ENCODE peak calls at places on chromosomes 16 and 17, in ten cellular contexts. One of them, this sample, is unnamed. For H3K4me1, the result is how much of the 10 kb centered on the place peaks cover.

GRCh38 chr17:77957215-77957868 is 1.2 kb upstream of the TNRC6C start:
- DNase-seq in small intestine: peak
- DNase-seq in Peyer's patch: no peak
- DNase-seq in neural progenitor cell: peak
- DNase-seq in CD8-positive, alpha-beta T cell: no peak
- DNase-seq in GM23248: peak
- DNase-seq in uterus: no peak
- DNase-seq in left ventricle myocardium inferior: no peak
- DNase-seq in A549: peak
- DNase-seq in mesendoderm: peak
- DNase-seq in this sample: no peak

GRCh38 chr16:84413605-84414004 is 45.3 kb downstream of the ATP2C2 start:
- DNase-seq in small intestine: no peak
- DNase-seq in Peyer's patch: no peak
- DNase-seq in neural progenitor cell: no peak
- DNase-seq in CD8-positive, alpha-beta T cell: no peak
- DNase-seq in GM23248: no peak
- DNase-seq in uterus: no peak
- DNase-seq in left ventricle myocardium inferior: no peak
- DNase-seq in A549: no peak
- DNase-seq in mesendoderm: no peak
- DNase-seq in this sample: no peak

GRCh38 chr17:65560628-65561371 is 648 bp downstream of the AXIN2 start:
- DNase-seq in small intestine: peak
- DNase-seq in Peyer's patch: peak
- DNase-seq in neural progenitor cell: peak
- DNase-seq in CD8-positive, alpha-beta T cell: peak
- DNase-seq in GM23248: peak
- DNase-seq in uterus: peak
- DNase-seq in left ventricle myocardium inferior: peak
- DNase-seq in A549: peak
- DNase-seq in mesendoderm: peak
- DNase-seq in this sample: peak

GRCh38 chr17:49343273-49343672 is 18.8 kb downstream of the ZNF652 start:
- DNase-seq in small intestine: no peak
- DNase-seq in Peyer's patch: no peak
- DNase-seq in neural progenitor cell: no peak
- DNase-seq in CD8-positive, alpha-beta T cell: no peak
- DNase-seq in GM23248: peak
- DNase-seq in uterus: no peak
- DNase-seq in left ventricle myocardium inferior: no peak
- DNase-seq in A549: no peak
- DNase-seq in mesendoderm: no peak
- DNase-seq in this sample: no peak

GRCh38 chr16:85254051-85254450 is 141.8 kb upstream of the CIBAR2 start:
- DNase-seq in small intestine: no peak
- DNase-seq in Peyer's patch: no peak
- DNase-seq in neural progenitor cell: no peak
- DNase-seq in CD8-positive, alpha-beta T cell: no peak
- DNase-seq in GM23248: no peak
- DNase-seq in uterus: no peak
- DNase-seq in left ventricle myocardium inferior: no peak
- DNase-seq in A549: no peak
- DNase-seq in mesendoderm: no peak
- DNase-seq in this sample: no peak

GRCh38 chr17:7220593-7221280 is 999 bp downstream of the ACADVL start:
- DNase-seq in small intestine: peak
- DNase-seq in Peyer's patch: peak
- DNase-seq in neural progenitor cell: peak
- DNase-seq in CD8-positive, alpha-beta T cell: no peak
- DNase-seq in GM23248: peak
- DNase-seq in uterus: peak
- DNase-seq in left ventricle myocardium inferior: no peak
- DNase-seq in A549: peak
- DNase-seq in mesendoderm: peak
- DNase-seq in this sample: peak

GRCh38 chr16:86343733-86344585 is 166.4 kb upstream of the FOXF1 start:
- DNase-seq in small intestine: no peak
- DNase-seq in Peyer's patch: no peak
- DNase-seq in neural progenitor cell: no peak
- DNase-seq in CD8-positive, alpha-beta T cell: no peak
- DNase-seq in GM23248: peak
- DNase-seq in uterus: no peak
- DNase-seq in left ventricle myocardium inferior: no peak
- DNase-seq in A549: no peak
- DNase-seq in mesendoderm: peak
- DNase-seq in this sample: no peak

GRCh38 chr17:14381606-14382005 is 80.7 kb downstream of the HS3ST3B1 start:
- DNase-seq in small intestine: no peak
- DNase-seq in Peyer's patch: no peak
- DNase-seq in neural progenitor cell: no peak
- DNase-seq in CD8-positive, alpha-beta T cell: no peak
- DNase-seq in GM23248: no peak
- DNase-seq in uterus: no peak
- DNase-seq in left ventricle myocardium inferior: no peak
- DNase-seq in A549: no peak
- DNase-seq in mesendoderm: no peak
- DNase-seq in this sample: no peak

GRCh38 chr17:45270828-45271418 is 9.0 kb upstream of the SPATA32 start:
- DNase-seq in small intestine: no peak
- DNase-seq in Peyer's patch: peak
- DNase-seq in neural progenitor cell: peak
- DNase-seq in CD8-positive, alpha-beta T cell: peak
- DNase-seq in GM23248: peak
- DNase-seq in uterus: no peak
- DNase-seq in left ventricle myocardium inferior: no peak
- DNase-seq in A549: no peak
- DNase-seq in mesendoderm: peak
- DNase-seq in this sample: peak

GRCh38 chr16:55508941-55509920 is at the start of gene LPCAT2:
- DNase-seq in small intestine: peak
- DNase-seq in Peyer's patch: peak
- DNase-seq in neural progenitor cell: peak
- DNase-seq in CD8-positive, alpha-beta T cell: no peak
- DNase-seq in GM23248: peak
- DNase-seq in uterus: peak
- DNase-seq in left ventricle myocardium inferior: peak
- DNase-seq in A549: peak
- DNase-seq in mesendoderm: peak
- DNase-seq in this sample: no peak

GRCh38 chr17:44820631-44821196 is 9.4 kb downstream of the GJC1 start:
- DNase-seq in small intestine: no peak
- DNase-seq in Peyer's patch: no peak
- DNase-seq in neural progenitor cell: no peak
- DNase-seq in CD8-positive, alpha-beta T cell: no peak
- DNase-seq in GM23248: peak
- DNase-seq in uterus: no peak
- DNase-seq in left ventricle myocardium inferior: no peak
- DNase-seq in A549: peak
- DNase-seq in mesendoderm: peak
- DNase-seq in this sample: no peak

GRCh38 chr16:87331241-87331801 is 14.1 kb upstream of the C16orf95 start:
- DNase-seq in small intestine: no peak
- DNase-seq in Peyer's patch: peak
- DNase-seq in neural progenitor cell: no peak
- DNase-seq in CD8-positive, alpha-beta T cell: no peak
- DNase-seq in GM23248: no peak
- DNase-seq in uterus: no peak
- DNase-seq in left ventricle myocardium inferior: no peak
- DNase-seq in A549: no peak
- DNase-seq in mesendoderm: no peak
- DNase-seq in this sample: no peak

GRCh38 chr17:75240394-75241142 is 20.8 kb downstream of the GGA3 start:
- DNase-seq in small intestine: no peak
- DNase-seq in Peyer's patch: no peak
- DNase-seq in neural progenitor cell: peak
- DNase-seq in CD8-positive, alpha-beta T cell: no peak
- DNase-seq in GM23248: peak
- DNase-seq in uterus: no peak
- DNase-seq in left ventricle myocardium inferior: no peak
- DNase-seq in A549: peak
- DNase-seq in mesendoderm: peak
- DNase-seq in this sample: peak

GRCh38 chr17:48262982-48263586 is 155.5 kb downstream of the SNX11 start:
- DNase-seq in small intestine: no peak
- DNase-seq in Peyer's patch: no peak
- DNase-seq in neural progenitor cell: no peak
- DNase-seq in CD8-positive, alpha-beta T cell: no peak
- DNase-seq in GM23248: peak
- DNase-seq in uterus: no peak
- DNase-seq in left ventricle myocardium inferior: no peak
- DNase-seq in A549: peak
- DNase-seq in mesendoderm: no peak
- DNase-seq in this sample: no peak

GRCh38 chr17:8894189-8894611 is 26.7 kb upstream of the PIK3R6 start:
- DNase-seq in small intestine: no peak
- DNase-seq in Peyer's patch: no peak
- DNase-seq in neural progenitor cell: peak
- DNase-seq in CD8-positive, alpha-beta T cell: no peak
- DNase-seq in GM23248: no peak
- DNase-seq in uterus: no peak
- DNase-seq in left ventricle myocardium inferior: no peak
- DNase-seq in A549: no peak
- DNase-seq in mesendoderm: peak
- DNase-seq in this sample: no peak
- H3K4me3 ChIP-seq in small intestine: no peak
- H3K4me3 ChIP-seq in Peyer's patch: no peak
- H3K4me3 ChIP-seq in neural progenitor cell: peak
- H3K4me3 ChIP-seq in CD8-positive, alpha-beta T cell: no peak
- H3K4me3 ChIP-seq in GM23248: no peak
- H3K4me3 ChIP-seq in uterus: no peak
- H3K4me3 ChIP-seq in left ventricle myocardium inferior: peak
- H3K4me3 ChIP-seq in A549: no peak
- H3K4me3 ChIP-seq in mesendoderm: no peak
- H3K4me3 ChIP-seq in this sample: no peak

GRCh38 chr16:73025111-73025505 is 22.8 kb downstream of the ZFHX3 start:
- DNase-seq in small intestine: no peak
- DNase-seq in Peyer's patch: no peak
- DNase-seq in neural progenitor cell: no peak
- DNase-seq in CD8-positive, alpha-beta T cell: no peak
- DNase-seq in GM23248: peak
- DNase-seq in uterus: no peak
- DNase-seq in left ventricle myocardium inferior: peak
- DNase-seq in A549: no peak
- DNase-seq in mesendoderm: no peak
- DNase-seq in this sample: no peak
- H3K4me1 ChIP-seq in small intestine: under half
- H3K4me1 ChIP-seq in Peyer's patch: under half
- H3K4me1 ChIP-seq in neural progenitor cell: under half
- H3K4me1 ChIP-seq in CD8-positive, alpha-beta T cell: under half
- H3K4me1 ChIP-seq in GM23248: under half
- H3K4me1 ChIP-seq in uterus: under half
- H3K4me1 ChIP-seq in left ventricle myocardium inferior: half or more
- H3K4me1 ChIP-seq in A549: half or more
- H3K4me1 ChIP-seq in mesendoderm: under half
- H3K4me1 ChIP-seq in this sample: under half

DNA sequence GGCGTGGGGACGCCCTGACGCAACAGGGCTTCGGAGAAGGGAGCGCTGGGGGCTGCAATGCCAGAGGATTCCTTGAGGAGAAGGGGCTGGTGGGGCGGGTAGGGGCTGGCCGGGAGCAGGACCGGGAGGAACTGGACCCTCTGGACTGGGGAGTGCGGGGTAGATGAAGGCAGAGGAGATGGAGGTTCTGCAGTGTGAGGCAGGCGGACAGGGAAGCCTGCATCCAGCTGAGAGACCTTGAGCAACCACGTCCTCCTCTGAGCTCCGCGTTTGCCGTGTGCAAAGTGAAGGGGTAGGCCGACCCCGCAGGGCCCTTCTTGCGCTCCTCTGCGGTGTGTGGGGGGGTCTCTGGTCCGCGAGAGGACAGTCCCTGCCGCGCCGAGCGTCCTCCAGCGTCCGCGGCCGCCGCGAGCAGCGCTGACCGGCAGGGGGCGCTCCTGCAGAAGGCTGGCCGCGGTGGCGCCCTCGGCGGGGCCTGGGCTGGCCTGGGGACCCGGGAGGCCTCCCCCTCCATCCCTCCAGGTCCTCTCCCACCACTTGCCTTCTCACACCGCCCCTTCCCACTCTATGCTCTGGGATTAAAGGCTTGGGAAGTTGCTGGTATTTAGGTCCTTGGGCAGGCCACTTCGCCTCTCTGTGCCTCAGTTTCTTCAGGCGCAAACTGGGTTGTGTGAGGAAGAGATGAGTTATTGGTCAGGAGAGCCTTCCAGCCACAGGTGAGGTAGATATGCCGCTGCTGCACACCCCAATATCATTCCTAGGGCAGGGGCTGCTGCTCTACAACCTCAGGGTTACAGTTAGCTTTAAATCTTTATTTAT is 9.6 kb upstream of the WNT9B start:
- DNase-seq in small intestine: no peak
- DNase-seq in Peyer's patch: peak
- DNase-seq in neural progenitor cell: peak
- DNase-seq in CD8-positive, alpha-beta T cell: no peak
- DNase-seq in GM23248: peak
- DNase-seq in uterus: no peak
- DNase-seq in left ventricle myocardium inferior: no peak
- DNase-seq in A549: no peak
- DNase-seq in mesendoderm: peak
- DNase-seq in this sample: no peak
- H3K4me3 ChIP-seq in small intestine: no peak
- H3K4me3 ChIP-seq in Peyer's patch: no peak
- H3K4me3 ChIP-seq in neural progenitor cell: peak
- H3K4me3 ChIP-seq in CD8-positive, alpha-beta T cell: no peak
- H3K4me3 ChIP-seq in GM23248: peak
- H3K4me3 ChIP-seq in uterus: no peak
- H3K4me3 ChIP-seq in left ventricle myocardium inferior: peak
- H3K4me3 ChIP-seq in A549: peak
- H3K4me3 ChIP-seq in mesendoderm: no peak
- H3K4me3 ChIP-seq in this sample: no peak

DNA sequence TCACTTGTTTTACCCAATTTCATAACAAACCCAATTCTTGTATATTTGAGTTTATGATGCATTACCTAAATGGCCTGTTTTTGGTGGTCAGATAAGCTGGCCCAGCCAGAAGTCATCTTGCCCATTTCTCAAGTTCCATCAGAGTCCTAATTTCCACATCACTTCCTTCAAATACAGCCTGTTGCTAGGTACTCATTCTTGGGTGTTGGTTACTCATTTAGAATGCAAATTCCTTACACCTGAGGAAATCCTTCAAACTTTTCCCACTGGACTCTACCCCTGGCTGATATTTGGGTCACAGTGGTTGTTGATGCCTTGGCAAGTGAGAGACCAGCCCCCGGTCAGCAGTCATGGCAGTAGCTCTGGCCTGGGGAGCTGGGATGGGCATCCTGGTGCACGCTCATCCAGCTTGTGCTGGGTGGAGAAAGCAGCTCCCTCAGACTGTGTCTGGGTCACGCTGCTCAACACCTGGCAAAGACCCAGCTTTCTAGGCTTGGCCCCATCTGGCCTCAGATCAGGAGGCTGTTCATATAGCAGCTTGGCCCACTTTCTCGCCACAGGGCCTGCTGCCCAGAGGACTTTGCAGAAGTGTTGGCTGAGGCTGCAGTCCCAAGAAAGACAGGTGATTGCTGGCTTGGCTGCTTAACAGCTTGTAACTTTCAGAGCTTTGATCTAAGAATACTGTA is 25.8 kb downstream of the WSB1 start:
- DNase-seq in small intestine: peak
- DNase-seq in Peyer's patch: no peak
- DNase-seq in neural progenitor cell: no peak
- DNase-seq in CD8-positive, alpha-beta T cell: no peak
- DNase-seq in GM23248: peak
- DNase-seq in uterus: peak
- DNase-seq in left ventricle myocardium inferior: peak
- DNase-seq in A549: no peak
- DNase-seq in mesendoderm: peak
- DNase-seq in this sample: no peak
- H3K4me1 ChIP-seq in small intestine: under half
- H3K4me1 ChIP-seq in Peyer's patch: under half
- H3K4me1 ChIP-seq in neural progenitor cell: under half
- H3K4me1 ChIP-seq in CD8-positive, alpha-beta T cell: under half
- H3K4me1 ChIP-seq in GM23248: under half
- H3K4me1 ChIP-seq in uterus: under half
- H3K4me1 ChIP-seq in left ventricle myocardium inferior: half or more
- H3K4me1 ChIP-seq in A549: under half
- H3K4me1 ChIP-seq in mesendoderm: under half
- H3K4me1 ChIP-seq in this sample: under half